ENCODE peak calls at places on chromosomes 16 and 17, in five cellular contexts. One of them, this sample, is unnamed.

GRCh38 chr17:34562387-34562786 is 17.0 kb upstream of the TMEM132E start:
- DNase-seq in K562: peak
- DNase-seq in SK-N-SH: peak
- DNase-seq in H1: no peak
- DNase-seq in GM12878: no peak
- DNase-seq in this sample: no peak

GRCh38 chr16:70577256-70577698 is 53.7 kb downstream of the SF3B3 start:
- DNase-seq in K562: no peak
- DNase-seq in SK-N-SH: no peak
- DNase-seq in H1: no peak
- DNase-seq in GM12878: no peak
- DNase-seq in this sample: no peak

GRCh38 chr16:31386157-31386984 is 6.8 kb upstream of the ITGAD start:
- DNase-seq in K562: no peak
- DNase-seq in SK-N-SH: no peak
- DNase-seq in H1: no peak
- DNase-seq in GM12878: no peak
- DNase-seq in this sample: no peak

GRCh38 chr17:3859895-3860294 is 13.8 kb upstream of the NCBP3 start:
- DNase-seq in K562: no peak
- DNase-seq in SK-N-SH: peak
- DNase-seq in H1: no peak
- DNase-seq in GM12878: no peak
- DNase-seq in this sample: no peak

GRCh38 chr16:69596801-69597200 is 31.0 kb downstream of the NFAT5 start:
- DNase-seq in K562: no peak
- DNase-seq in SK-N-SH: no peak
- DNase-seq in H1: no peak
- DNase-seq in GM12878: no peak
- DNase-seq in this sample: no peak

GRCh38 chr17:8073627-8074485 is 13.7 kb downstream of the ALOX12B start:
- DNase-seq in K562: peak
- DNase-seq in SK-N-SH: peak
- DNase-seq in H1: no peak
- DNase-seq in GM12878: no peak
- DNase-seq in this sample: peak

GRCh38 chr16:80681436-80681835 is 123.0 kb downstream of the CDYL2 start:
- DNase-seq in K562: no peak
- DNase-seq in SK-N-SH: no peak
- DNase-seq in H1: no peak
- DNase-seq in GM12878: no peak
- DNase-seq in this sample: no peak

GRCh38 chr16:34802848-34803599 is 1343.6 kb downstream of the TP53TG3F start:
- DNase-seq in K562: no peak
- DNase-seq in SK-N-SH: peak
- DNase-seq in H1: no peak
- DNase-seq in GM12878: no peak
- DNase-seq in this sample: no peak

GRCh38 chr17:46044286-46044928 is 45.4 kb downstream of the STH start:
- DNase-seq in K562: peak
- DNase-seq in SK-N-SH: peak
- DNase-seq in H1: peak
- DNase-seq in GM12878: no peak
- DNase-seq in this sample: peak

GRCh38 chr16:55949518-55949917 is 74.3 kb upstream of the CES5A start:
- DNase-seq in K562: no peak
- DNase-seq in SK-N-SH: no peak
- DNase-seq in H1: no peak
- DNase-seq in GM12878: no peak
- DNase-seq in this sample: no peak

GRCh38 chr17:39920218-39921210 is 2.1 kb upstream of the GSDMB start:
- DNase-seq in K562: no peak
- DNase-seq in SK-N-SH: no peak
- DNase-seq in H1: no peak
- DNase-seq in GM12878: no peak
- DNase-seq in this sample: no peak

GRCh38 chr16:63655846-63656245 is 1466.0 kb downstream of the CDH11 start:
- DNase-seq in K562: no peak
- DNase-seq in SK-N-SH: no peak
- DNase-seq in H1: no peak
- DNase-seq in GM12878: no peak
- DNase-seq in this sample: no peak

GRCh38 chr16:70592106-70592571 is 54.2 kb upstream of the IL34 start:
- DNase-seq in K562: no peak
- DNase-seq in SK-N-SH: no peak
- DNase-seq in H1: no peak
- DNase-seq in GM12878: no peak
- DNase-seq in this sample: no peak

GRCh38 chr17:1060991-1061390 is 64.1 kb downstream of the TIMM22 start:
- DNase-seq in K562: no peak
- DNase-seq in SK-N-SH: no peak
- DNase-seq in H1: no peak
- DNase-seq in GM12878: no peak
- DNase-seq in this sample: no peak

GRCh38 chr16:9449597-9449996 is 358.2 kb downstream of the HAPSTR1 start:
- DNase-seq in K562: no peak
- DNase-seq in SK-N-SH: no peak
- DNase-seq in H1: no peak
- DNase-seq in GM12878: no peak
- DNase-seq in this sample: no peak

GRCh38 chr17:68705331-68706166 is 104.4 kb upstream of the FAM20A start:
- DNase-seq in K562: no peak
- DNase-seq in SK-N-SH: no peak
- DNase-seq in H1: no peak
- DNase-seq in GM12878: no peak
- DNase-seq in this sample: no peak

GRCh38 chr17:77829871-77830799 is 128.4 kb upstream of the TNRC6C start:
- DNase-seq in K562: peak
- DNase-seq in SK-N-SH: peak
- DNase-seq in H1: no peak
- DNase-seq in GM12878: no peak
- DNase-seq in this sample: no peak

GRCh38 chr17:7133424-7133823 is 18.8 kb upstream of the ASGR2 start:
- DNase-seq in K562: peak
- DNase-seq in SK-N-SH: peak
- DNase-seq in H1: no peak
- DNase-seq in GM12878: peak
- DNase-seq in this sample: peak

GRCh38 chr17:4221163-4221562 is 42.6 kb downstream of the ANKFY1 start:
- DNase-seq in K562: no peak
- DNase-seq in SK-N-SH: no peak
- DNase-seq in H1: no peak
- DNase-seq in GM12878: no peak
- DNase-seq in this sample: no peak

GRCh38 chr16:50627419-50627818 is 53.7 kb downstream of the SNX20 start:
- DNase-seq in K562: no peak
- DNase-seq in SK-N-SH: peak
- DNase-seq in H1: no peak
- DNase-seq in GM12878: no peak
- DNase-seq in this sample: no peak

GRCh38 chr17:48489781-48490180 is 41.0 kb downstream of the HOXB1 start:
- DNase-seq in K562: no peak
- DNase-seq in SK-N-SH: no peak
- DNase-seq in H1: no peak
- DNase-seq in GM12878: no peak
- DNase-seq in this sample: no peak

GRCh38 chr17:48490391-48491026 is 40.3 kb downstream of the HOXB1 start:
- DNase-seq in K562: no peak
- DNase-seq in SK-N-SH: no peak
- DNase-seq in H1: no peak
- DNase-seq in GM12878: no peak
- DNase-seq in this sample: no peak

GRCh38 chr17:48492401-48493298 is 38.2 kb downstream of the HOXB1 start:
- DNase-seq in K562: peak
- DNase-seq in SK-N-SH: peak
- DNase-seq in H1: no peak
- DNase-seq in GM12878: no peak
- DNase-seq in this sample: no peak

GRCh38 chr17:48494335-48494734 is 36.5 kb downstream of the HOXB1 start:
- DNase-seq in K562: no peak
- DNase-seq in SK-N-SH: no peak
- DNase-seq in H1: no peak
- DNase-seq in GM12878: no peak
- DNase-seq in this sample: no peak

GRCh38 chr17:48491527-48492273 is 39.1 kb downstream of the HOXB1 start:
- DNase-seq in K562: no peak
- DNase-seq in SK-N-SH: no peak
- DNase-seq in H1: no peak
- DNase-seq in GM12878: no peak
- DNase-seq in this sample: no peak
- H3K27ac ChIP-seq in K562: peak
- H3K27ac ChIP-seq in SK-N-SH: no peak
- H3K27ac ChIP-seq in H1: no peak
- H3K27ac ChIP-seq in GM12878: no peak
- H3K27ac ChIP-seq in this sample: no peak

DNA sequence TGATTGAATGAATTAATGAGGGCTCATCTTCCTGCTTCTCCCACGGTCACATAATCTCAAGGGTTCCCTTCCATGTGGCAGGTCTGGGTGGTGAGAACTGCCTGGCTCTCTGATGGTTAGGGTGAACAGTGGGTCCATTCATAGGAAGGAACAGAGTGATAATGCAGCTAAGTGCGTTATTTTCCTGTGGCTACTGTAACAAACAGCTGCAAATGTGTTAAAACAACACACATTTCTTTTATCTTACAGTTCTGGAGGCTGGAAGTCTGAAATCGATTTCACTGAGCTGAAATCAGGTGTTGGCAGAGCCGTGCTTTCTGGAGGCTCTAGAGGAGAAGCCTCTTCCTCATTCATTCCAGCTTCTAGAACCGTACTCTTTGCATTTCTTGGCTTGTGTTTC is 95.3 kb downstream of the BMERB1 start:
- DNase-seq in K562: no peak
- DNase-seq in SK-N-SH: no peak
- DNase-seq in H1: no peak
- DNase-seq in GM12878: no peak
- DNase-seq in this sample: no peak
- TF ChIP-seq GABPA in K562: no peak
- TF ChIP-seq GABPA in SK-N-SH: no peak
- TF ChIP-seq GABPA in H1: no peak
- TF ChIP-seq GABPA in GM12878: no peak
- TF ChIP-seq GABPA in this sample: no peak

DNA sequence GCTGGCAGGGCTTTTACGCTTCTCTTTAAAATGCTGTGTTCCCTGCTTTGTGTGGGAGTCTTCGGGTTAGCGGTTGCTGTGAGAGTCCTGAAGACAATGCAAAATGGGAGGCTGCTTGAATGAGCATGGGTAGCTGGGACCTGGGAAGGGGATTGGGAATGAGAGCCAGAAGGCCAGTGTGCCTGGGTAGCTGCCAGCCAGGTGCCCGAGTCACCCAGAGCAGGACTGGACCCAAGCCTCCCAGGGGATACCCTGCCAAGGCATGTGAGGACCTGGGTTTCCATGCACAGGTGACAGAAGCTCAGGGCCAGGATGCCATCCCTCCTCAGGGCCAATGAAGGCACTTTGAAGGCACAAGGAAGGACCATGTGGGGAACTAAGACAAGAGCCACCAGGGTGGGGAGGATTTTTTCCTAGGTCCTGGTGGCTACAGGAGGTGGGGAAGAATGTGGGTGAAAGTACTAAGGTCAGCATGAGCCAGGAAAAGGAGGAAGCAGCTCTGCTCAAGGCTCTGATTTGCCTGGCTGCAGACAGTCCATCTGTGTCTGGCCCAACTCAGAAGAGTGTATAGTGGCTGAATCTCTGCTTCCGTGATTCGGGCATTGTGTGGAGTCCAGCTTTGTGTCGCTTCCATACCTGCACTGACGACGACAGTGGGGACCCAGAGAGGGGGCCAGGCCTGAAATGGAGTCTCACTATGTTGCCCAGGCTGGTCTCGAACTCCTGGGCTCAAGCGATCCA is 20.5 kb downstream of the TMEM94 start:
- DNase-seq in K562: no peak
- DNase-seq in SK-N-SH: no peak
- DNase-seq in H1: no peak
- DNase-seq in GM12878: no peak
- DNase-seq in this sample: no peak
- H3K27ac ChIP-seq in K562: no peak
- H3K27ac ChIP-seq in SK-N-SH: no peak
- H3K27ac ChIP-seq in H1: no peak
- H3K27ac ChIP-seq in GM12878: no peak
- H3K27ac ChIP-seq in this sample: no peak

GRCh38 chr16:89346869-89347268 is 129.4 kb downstream of the ZNF778 start:
- DNase-seq in K562: no peak
- DNase-seq in SK-N-SH: no peak
- DNase-seq in H1: no peak
- DNase-seq in GM12878: no peak
- DNase-seq in this sample: no peak

GRCh38 chr16:89349947-89350633 is 132.6 kb downstream of the ZNF778 start:
- DNase-seq in K562: no peak
- DNase-seq in SK-N-SH: no peak
- DNase-seq in H1: no peak
- DNase-seq in GM12878: no peak
- DNase-seq in this sample: no peak

GRCh38 chr16:89344846-89345577 is 127.5 kb downstream of the ZNF778 start:
- DNase-seq in K562: no peak
- DNase-seq in SK-N-SH: no peak
- DNase-seq in H1: no peak
- DNase-seq in GM12878: no peak
- DNase-seq in this sample: no peak

GRCh38 chr16:89345663-89346150 is 128.2 kb downstream of the ZNF778 start:
- DNase-seq in K562: no peak
- DNase-seq in SK-N-SH: no peak
- DNase-seq in H1: no peak
- DNase-seq in GM12878: no peak
- DNase-seq in this sample: no peak

GRCh38 chr16:89347807-89348206 is 130.3 kb downstream of the ZNF778 start:
- DNase-seq in K562: no peak
- DNase-seq in SK-N-SH: no peak
- DNase-seq in H1: no peak
- DNase-seq in GM12878: no peak
- DNase-seq in this sample: no peak
- TF ChIP-seq GABPA in K562: no peak
- TF ChIP-seq GABPA in SK-N-SH: no peak
- TF ChIP-seq GABPA in H1: no peak
- TF ChIP-seq GABPA in GM12878: no peak
- TF ChIP-seq GABPA in this sample: no peak

GRCh38 chr16:3503513-3503912 is 2.7 kb downstream of the CLUAP1 start:
- DNase-seq in K562: no peak
- DNase-seq in SK-N-SH: no peak
- DNase-seq in H1: no peak
- DNase-seq in GM12878: no peak
- DNase-seq in this sample: no peak
- H3K27ac ChIP-seq in K562: no peak
- H3K27ac ChIP-seq in SK-N-SH: no peak
- H3K27ac ChIP-seq in H1: no peak
- H3K27ac ChIP-seq in GM12878: no peak
- H3K27ac ChIP-seq in this sample: no peak